ENCODE peak calls at places on chromosomes 16 and 17, in ten cellular contexts. O is heart left ventricle, A is GM06990, T is prostate gland, R is endothelial cell of umbilical vein, P is ascending aorta, B is lung, Z is upper lobe of right lung, K is heart right ventricle, E is tibial artery. C is an unnamed sample. For H3K36me3, the result is how much of the 10 kb centered on the place peaks cover.

GRCh38 chr16:52251495-52251894 is 295.4 kb downstream of the TOX3 start:
- DNase-seq in O (no peak), A (no peak), T (no peak), R (peak), P (no peak), B (no peak), Z (no peak), K (no peak), E (no peak), C (no peak)

GRCh38 chr17:39104657-39105056 is 46.8 kb downstream of the PLXDC1 start:
- DNase-seq in O (no peak), A (no peak), T (no peak), R (no peak), P (no peak), B (no peak), Z (no peak), K (no peak), E (no peak), C (no peak)

GRCh38 chr17:29927546-29927945 is 2.5 kb downstream of the SSH2 start:
- DNase-seq in O (no peak), A (no peak), T (no peak), R (peak), P (no peak), B (no peak), Z (no peak), K (no peak), E (no peak), C (no peak)

GRCh38 chr16:65782537-65783290 is 583.8 kb upstream of the CDH5 start:
- DNase-seq in O (no peak), A (no peak), T (peak), R (peak), P (no peak), B (no peak), Z (no peak), K (no peak), E (no peak), C (no peak)

GRCh38 chr16:77387810-77388209 is 47.0 kb downstream of the ADAMTS18 start:
- DNase-seq in O (no peak), A (no peak), T (no peak), R (no peak), P (no peak), B (no peak), Z (no peak), K (no peak), E (no peak), C (no peak)

GRCh38 chr17:82653651-82654528 is 5.6 kb upstream of the WDR45B start:
- DNase-seq in O (no peak), A (no peak), T (no peak), R (no peak), P (no peak), B (no peak), Z (no peak), K (no peak), E (no peak), C (no peak)

GRCh38 chr17:14340968-14341412 is 40.1 kb downstream of the HS3ST3B1 start:
- DNase-seq in O (no peak), A (no peak), T (no peak), R (no peak), P (no peak), B (no peak), Z (no peak), K (no peak), E (no peak), C (no peak)

GRCh38 chr16:7086842-7087616 is 245.6 kb upstream of the RBFOX1 start:
- DNase-seq in O (peak), A (no peak), T (no peak), R (no peak), P (no peak), B (peak), Z (no peak), K (peak), E (no peak), C (no peak)

GRCh38 chr16:65876200-65876498 is 490.3 kb upstream of the CDH5 start:
- DNase-seq in O (no peak), A (no peak), T (no peak), R (no peak), P (no peak), B (no peak), Z (no peak), K (no peak), E (no peak), C (no peak)

GRCh38 chr17:55303701-55304145 is 39.0 kb downstream of the HLF start:
- DNase-seq in O (no peak), A (no peak), T (no peak), R (no peak), P (no peak), B (no peak), Z (no peak), K (no peak), E (no peak), C (no peak)

GRCh38 chr16:22337045-22337444 is 37.4 kb downstream of the CDR2 start:
- DNase-seq in O (no peak), A (no peak), T (no peak), R (no peak), P (no peak), B (no peak), Z (no peak), K (no peak), E (no peak), C (no peak)

GRCh38 chr17:74677558-74678466 is 34.9 kb downstream of the CD300LF start:
- DNase-seq in O (no peak), A (no peak), T (no peak), R (no peak), P (no peak), B (peak), Z (no peak), K (peak), E (no peak), C (no peak)

GRCh38 chr17:57075785-57076184 is 9.3 kb upstream of the AKAP1 start:
- DNase-seq in O (no peak), A (no peak), T (no peak), R (no peak), P (no peak), B (no peak), Z (no peak), K (no peak), E (no peak), C (no peak)

GRCh38 chr17:55072910-55073309 is 104.3 kb downstream of the STXBP4 start:
- DNase-seq in O (no peak), A (no peak), T (no peak), R (peak), P (no peak), B (no peak), Z (no peak), K (peak), E (no peak), C (no peak)

GRCh38 chr16:70364399-70364798 is 17.7 kb downstream of the DDX19A start:
- DNase-seq in O (no peak), A (no peak), T (no peak), R (no peak), P (no peak), B (no peak), Z (no peak), K (no peak), E (no peak), C (no peak)
- H3K36me3 ChIP-seq in O (half or more), A (under half), T (under half), R (under half), P (half or more), B (under half), Z (half or more), K (half or more), E (half or more), C (half or more)

DNA sequence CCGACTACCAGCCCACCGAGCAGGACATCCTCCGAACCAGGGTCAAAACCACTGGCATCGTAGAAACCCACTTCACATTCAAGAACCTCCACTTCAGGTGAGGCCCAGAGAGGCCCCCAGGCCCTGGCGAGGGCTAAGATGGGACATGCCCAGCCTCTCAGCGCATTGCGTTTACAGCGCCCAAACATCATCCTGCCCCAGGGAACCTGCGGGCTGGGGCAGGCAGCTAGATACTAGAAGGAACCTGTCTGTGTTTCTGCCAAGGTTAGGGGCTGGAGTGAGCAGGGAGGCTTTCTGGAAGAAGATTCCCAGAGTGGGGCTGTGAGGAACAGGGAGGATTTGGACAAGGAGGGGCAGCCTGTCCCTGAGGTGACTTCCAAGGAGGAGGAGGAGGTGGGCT is 90.6 kb downstream of the AMFR start:
- DNase-seq in O (peak), A (no peak), T (no peak), R (no peak), P (no peak), B (no peak), Z (no peak), K (no peak), E (no peak), C (no peak)
- H3K36me3 ChIP-seq in O (under half), A (under half), T (under half), R (under half), P (under half), B (under half), Z (under half), K (under half), E (under half), C (under half)

DNA sequence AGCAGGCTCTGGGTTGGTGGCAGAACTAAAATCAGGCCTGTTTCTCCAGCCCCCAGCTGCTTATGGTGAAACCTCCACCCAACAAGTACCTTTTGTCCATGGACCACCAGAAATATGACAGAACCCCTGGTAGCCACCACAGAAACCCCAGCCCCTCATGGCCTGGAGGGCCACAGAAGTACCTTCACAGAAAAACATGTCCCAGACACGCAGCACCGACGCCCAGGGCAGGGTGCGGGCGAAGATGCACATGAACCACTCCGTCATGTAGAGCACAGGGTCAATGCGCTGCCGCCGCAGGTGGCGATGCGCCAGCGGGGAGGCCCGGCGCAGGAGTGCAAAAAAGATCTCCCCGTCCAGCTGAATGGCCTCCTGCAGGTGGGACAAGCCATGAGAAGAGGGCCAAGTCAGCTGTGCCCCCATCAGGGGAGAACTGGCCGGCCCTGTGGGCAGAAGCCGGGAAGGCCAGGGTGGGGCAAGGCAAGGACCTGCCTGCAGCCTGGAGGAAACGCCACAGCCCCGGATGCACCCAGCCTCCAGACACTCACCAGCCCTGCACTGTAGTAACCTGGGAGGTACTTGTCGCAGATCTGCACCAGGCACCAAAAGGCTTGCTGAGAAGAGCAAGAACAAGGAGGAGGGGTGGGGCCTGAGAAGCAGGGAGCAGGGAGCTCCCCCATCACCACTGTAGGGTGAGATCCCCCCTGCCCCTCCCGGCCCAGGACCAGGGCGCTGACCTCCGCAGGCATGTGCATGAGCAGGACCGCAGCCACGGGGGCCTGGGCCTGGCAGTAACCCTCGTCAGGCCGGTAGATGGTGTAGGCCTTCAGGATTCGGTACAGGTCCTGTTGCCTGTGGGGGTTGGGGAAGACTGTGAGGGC is 4.1 kb upstream of the CD2BP2 start:
- DNase-seq in O (no peak), A (no peak), T (no peak), R (no peak), P (no peak), B (no peak), Z (no peak), K (no peak), E (no peak), C (no peak)
- H3K36me3 ChIP-seq in O (under half), A (under half), T (under half), R (under half), P (under half), B (under half), Z (half or more), K (under half), E (under half), C (under half)

DNA sequence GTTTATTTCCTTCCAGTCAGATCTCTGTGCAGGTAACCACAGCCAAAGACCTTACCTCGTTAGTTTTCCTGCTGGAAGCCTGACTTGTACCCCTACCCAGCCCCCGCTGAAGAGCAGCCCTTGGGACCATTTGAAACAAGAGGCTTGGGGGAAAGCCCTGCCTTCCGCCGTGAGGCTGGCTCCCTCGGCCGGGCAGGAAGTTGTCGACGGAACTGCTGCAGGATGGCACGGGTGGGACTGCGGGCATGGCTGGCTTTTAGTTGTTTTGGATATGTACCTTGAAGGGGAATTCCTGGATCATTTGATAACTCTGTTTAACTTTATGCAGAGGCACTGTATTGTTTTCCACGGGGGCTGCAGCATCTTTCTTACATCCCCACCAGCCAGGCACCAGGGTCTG is 49.0 kb upstream of the ENDOV start:
- DNase-seq in O (no peak), A (no peak), T (no peak), R (no peak), P (no peak), B (no peak), Z (no peak), K (no peak), E (peak), C (no peak)
- H3K36me3 ChIP-seq in O (half or more), A (under half), T (under half), R (half or more), P (half or more), B (under half), Z (half or more), K (under half), E (half or more), C (half or more)

DNA sequence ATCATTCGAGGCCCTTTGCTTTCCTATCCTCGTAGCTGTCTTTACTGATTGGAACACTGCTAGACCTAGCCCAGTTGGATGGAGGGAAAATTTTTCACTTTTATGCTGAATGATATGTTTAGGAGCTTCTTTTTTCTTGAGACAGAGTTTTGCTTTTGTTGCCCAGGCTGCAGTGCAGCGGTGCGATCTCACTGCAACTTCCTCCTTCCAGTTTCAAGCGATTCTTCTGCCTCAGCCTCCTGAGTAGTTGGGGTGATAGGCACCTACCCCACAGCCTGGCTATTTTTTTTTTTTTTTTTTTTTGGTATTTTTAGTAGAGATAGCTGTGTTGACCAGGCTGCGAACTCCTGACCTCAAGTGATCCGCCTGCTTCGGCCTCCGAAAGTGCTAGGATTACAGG is 17.3 kb upstream of the PSMC5 start:
- DNase-seq in O (no peak), A (no peak), T (no peak), R (no peak), P (no peak), B (no peak), Z (no peak), K (no peak), E (no peak), C (no peak)
- H3K36me3 ChIP-seq in O (half or more), A (under half), T (under half), R (under half), P (half or more), B (half or more), Z (half or more), K (half or more), E (half or more), C (half or more)

DNA sequence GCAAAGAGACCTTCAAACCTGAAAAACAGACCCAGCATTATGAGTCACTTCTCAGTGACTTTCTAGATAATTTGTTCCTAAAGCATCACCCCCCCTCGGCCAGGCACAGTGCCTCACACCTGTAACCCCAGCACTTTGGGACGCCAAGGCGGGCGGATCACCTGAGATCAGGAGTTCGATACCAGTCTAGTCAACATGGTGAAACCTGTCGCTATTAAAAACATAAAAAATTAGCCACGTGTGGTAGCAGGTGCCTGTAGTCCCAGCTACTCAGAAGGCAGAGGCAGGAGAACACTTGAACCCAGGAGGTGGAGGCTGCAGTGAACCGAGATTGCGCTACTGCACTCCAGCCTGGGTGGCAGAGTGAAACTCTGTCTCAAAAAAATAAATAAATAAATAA is 24.3 kb upstream of the RNPS1 start:
- DNase-seq in O (no peak), A (no peak), T (no peak), R (no peak), P (no peak), B (no peak), Z (no peak), K (no peak), E (no peak), C (no peak)
- H3K36me3 ChIP-seq in O (under half), A (under half), T (under half), R (under half), P (half or more), B (under half), Z (half or more), K (under half), E (under half), C (under half)

GRCh38 chr16:2753523-2754020 is 1.1 kb downstream of the SRRM2 start:
- DNase-seq in O (peak), A (no peak), T (no peak), R (peak), P (no peak), B (no peak), Z (no peak), K (no peak), E (no peak), C (no peak)

GRCh38 chr16:2755158-2755557 is 2.7 kb downstream of the SRRM2 start:
- DNase-seq in O (no peak), A (no peak), T (no peak), R (no peak), P (no peak), B (no peak), Z (no peak), K (no peak), E (no peak), C (no peak)

GRCh38 chr16:2757344-2757743 is 4.9 kb downstream of the SRRM2 start:
- DNase-seq in O (no peak), A (no peak), T (no peak), R (no peak), P (no peak), B (no peak), Z (no peak), K (no peak), E (no peak), C (no peak)

GRCh38 chr16:2752850-2753522 is 548 bp downstream of the SRRM2 start:
- DNase-seq in O (peak), A (peak), T (peak), R (no peak), P (no peak), B (no peak), Z (peak), K (peak), E (peak), C (no peak)

DNA sequence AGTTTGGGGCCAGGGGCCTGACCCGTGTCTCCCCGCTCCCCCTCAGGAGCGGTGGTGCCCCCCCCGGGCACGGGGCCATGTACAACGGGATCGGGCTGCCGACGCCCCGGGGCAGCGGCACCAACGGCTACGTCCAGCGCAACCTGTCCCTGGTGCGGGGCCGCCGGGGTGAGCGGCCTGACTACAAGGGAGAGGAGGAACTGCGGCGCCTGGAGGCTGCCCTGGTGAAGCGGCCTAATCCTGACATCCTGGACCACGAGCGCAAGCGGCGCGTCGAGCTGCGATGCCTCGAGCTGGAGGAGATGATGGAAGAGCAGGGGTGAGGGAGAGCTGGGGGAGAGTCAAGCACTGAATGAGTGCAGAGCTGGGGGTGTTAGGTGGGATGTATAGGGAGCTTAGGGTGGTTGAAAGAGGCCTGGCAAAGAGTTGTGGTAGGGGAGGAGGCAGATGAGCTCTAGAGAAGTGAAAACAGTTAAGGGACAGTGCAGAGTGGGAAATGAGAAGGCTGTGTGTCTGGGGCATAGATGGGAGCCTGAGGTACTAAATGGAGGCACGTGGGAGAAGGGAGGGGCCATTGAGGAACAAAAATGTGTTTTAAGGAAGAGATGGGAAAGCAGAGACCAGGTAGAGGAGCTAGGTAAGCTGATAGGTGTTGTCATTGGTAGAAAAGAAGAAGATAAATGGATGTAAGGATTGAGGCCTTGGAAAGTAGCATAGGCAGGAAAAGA is 4.0 kb downstream of the SRRM2 start:
- DNase-seq in O (peak), A (no peak), T (no peak), R (no peak), P (no peak), B (no peak), Z (no peak), K (no peak), E (no peak), C (no peak)
- H3K36me3 ChIP-seq in O (half or more), A (under half), T (under half), R (under half), P (half or more), B (under half), Z (half or more), K (under half), E (under half), C (under half)

GRCh38 chr17:81054881-81055370 is 20.0 kb downstream of the BAIAP2 start:
- DNase-seq in O (no peak), A (no peak), T (no peak), R (no peak), P (no peak), B (no peak), Z (no peak), K (no peak), E (no peak), C (no peak)

GRCh38 chr17:81057777-81058176 is 22.8 kb downstream of the BAIAP2 start:
- DNase-seq in O (no peak), A (no peak), T (no peak), R (no peak), P (no peak), B (no peak), Z (no peak), K (no peak), E (no peak), C (no peak)

GRCh38 chr17:81058263-81058871 is 23.4 kb downstream of the BAIAP2 start:
- DNase-seq in O (no peak), A (no peak), T (no peak), R (no peak), P (no peak), B (no peak), Z (no peak), K (no peak), E (no peak), C (no peak)

GRCh38 chr17:81057079-81057730 is 22.3 kb downstream of the BAIAP2 start:
- DNase-seq in O (no peak), A (no peak), T (peak), R (peak), P (no peak), B (peak), Z (peak), K (no peak), E (peak), C (no peak)

GRCh38 chr17:81056352-81056751 is 21.4 kb downstream of the BAIAP2 start:
- DNase-seq in O (no peak), A (no peak), T (no peak), R (no peak), P (no peak), B (no peak), Z (no peak), K (no peak), E (no peak), C (no peak)
- H3K36me3 ChIP-seq in O (under half), A (under half), T (under half), R (under half), P (under half), B (under half), Z (under half), K (under half), E (under half), C (under half)

GRCh38 chr17:48056879-48057278 is 8.7 kb downstream of the NFE2L1 start:
- DNase-seq in O (no peak), A (no peak), T (no peak), R (no peak), P (no peak), B (no peak), Z (no peak), K (no peak), E (no peak), C (no peak)
- H3K36me3 ChIP-seq in O (half or more), A (under half), T (under half), R (half or more), P (half or more), B (under half), Z (half or more), K (under half), E (half or more), C (half or more)